ENCODE peak calls at places on chromosomes 12 and 14, in ten cellular contexts. J, H, V, I, W, P, X, G, O and Y are unnamed samples.

GRCh38 chr12:69115955-69116354 is 123.4 kb upstream of the CPSF6 start:
- DNase-seq in J (no peak), H (no peak), V (no peak), I (no peak), W (no peak), P (no peak), X (no peak), G (no peak), O (no peak), Y (no peak)

GRCh38 chr14:104789752-104790743 is 5.5 kb downstream of the AKT1 start:
- DNase-seq in J (no peak), H (no peak), V (no peak), I (no peak), W (no peak), P (no peak), X (no peak), G (no peak), O (no peak), Y (no peak)

GRCh38 chr14:65032319-65032718 is 45.6 kb downstream of the FNTB start:
- DNase-seq in J (no peak), H (no peak), V (no peak), I (no peak), W (no peak), P (no peak), X (no peak), G (no peak), O (no peak), Y (no peak)

GRCh38 chr14:99081156-99081765 is 190.7 kb downstream of the BCL11B start:
- DNase-seq in J (no peak), H (no peak), V (no peak), I (no peak), W (no peak), P (no peak), X (no peak), G (no peak), O (no peak), Y (no peak)

GRCh38 chr12:7395950-7396349 is 48.0 kb downstream of the CD163L1 start:
- DNase-seq in J (no peak), H (no peak), V (no peak), I (no peak), W (no peak), P (no peak), X (no peak), G (no peak), O (peak), Y (no peak)

GRCh38 chr12:28313631-28314030 is 123.4 kb downstream of the CCDC91 start:
- DNase-seq in J (peak), H (peak), V (no peak), I (no peak), W (no peak), P (no peak), X (no peak), G (peak), O (peak), Y (no peak)

GRCh38 chr12:48681416-48681737 is 661 bp downstream of the KANSL2 start:
- DNase-seq in J (no peak), H (no peak), V (no peak), I (no peak), W (no peak), P (no peak), X (no peak), G (no peak), O (no peak), Y (peak)

GRCh38 chr14:89455412-89455811 is 38.4 kb upstream of the FOXN3 start:
- DNase-seq in J (no peak), H (no peak), V (no peak), I (no peak), W (no peak), P (no peak), X (no peak), G (no peak), O (no peak), Y (no peak)

GRCh38 chr12:114920828-114921579 is 237.0 kb upstream of the TBX3 start:
- DNase-seq in J (no peak), H (peak), V (no peak), I (no peak), W (no peak), P (no peak), X (no peak), G (no peak), O (no peak), Y (no peak)

GRCh38 chr12:27277846-27278260 is 33.8 kb downstream of the STK38L start:
- DNase-seq in J (peak), H (peak), V (no peak), I (no peak), W (peak), P (no peak), X (no peak), G (no peak), O (peak), Y (no peak)

GRCh38 chr12:104846056-104846762 is 111.9 kb downstream of the SLC41A2 start:
- DNase-seq in J (no peak), H (peak), V (no peak), I (no peak), W (no peak), P (no peak), X (no peak), G (no peak), O (peak), Y (no peak)

GRCh38 chr12:41302979-41303403 is 114.9 kb downstream of the PDZRN4 start:
- DNase-seq in J (no peak), H (no peak), V (no peak), I (no peak), W (no peak), P (no peak), X (no peak), G (no peak), O (no peak), Y (no peak)

GRCh38 chr12:32776258-32776657 is 20.6 kb upstream of the YARS2 start:
- DNase-seq in J (no peak), H (no peak), V (no peak), I (no peak), W (no peak), P (no peak), X (no peak), G (no peak), O (no peak), Y (no peak)

GRCh38 chr12:88876867-88877266 is 296.6 kb upstream of the KITLG start:
- DNase-seq in J (no peak), H (peak), V (no peak), I (no peak), W (no peak), P (no peak), X (no peak), G (no peak), O (peak), Y (no peak)

GRCh38 chr14:55117816-55118441 is 11.1 kb upstream of the LGALS3 start:
- DNase-seq in J (no peak), H (peak), V (no peak), I (no peak), W (no peak), P (peak), X (no peak), G (no peak), O (no peak), Y (no peak)

GRCh38 chr14:77183896-77184295 is 2.3 kb downstream of the TMEM63C start:
- DNase-seq in J (no peak), H (no peak), V (no peak), I (no peak), W (no peak), P (no peak), X (no peak), G (no peak), O (no peak), Y (no peak)

GRCh38 chr12:106429636-106430035 is 72.1 kb downstream of the POLR3B start:
- DNase-seq in J (no peak), H (no peak), V (no peak), I (no peak), W (no peak), P (no peak), X (no peak), G (no peak), O (no peak), Y (no peak)

GRCh38 chr12:2267624-2268477 is 215.1 kb downstream of the CACNA1C start:
- DNase-seq in J (no peak), H (peak), V (no peak), I (no peak), W (no peak), P (no peak), X (no peak), G (no peak), O (no peak), Y (no peak)

GRCh38 chr12:78293039-78293686 is 462.5 kb downstream of the NAV3 start:
- DNase-seq in J (no peak), H (peak), V (no peak), I (no peak), W (no peak), P (no peak), X (no peak), G (no peak), O (peak), Y (no peak)

GRCh38 chr14:67493092-67493717 is 4.7 kb upstream of the TMEM229B start:
- DNase-seq in J (no peak), H (no peak), V (no peak), I (no peak), W (peak), P (no peak), X (no peak), G (no peak), O (no peak), Y (no peak)

GRCh38 chr12:104006929-104007328 is 41.3 kb downstream of the TDG start:
- DNase-seq in J (no peak), H (peak), V (no peak), I (no peak), W (no peak), P (no peak), X (no peak), G (no peak), O (peak), Y (no peak)

GRCh38 chr12:53128780-53129747 is 25.8 kb downstream of the SOAT2 start:
- DNase-seq in J (no peak), H (no peak), V (no peak), I (no peak), W (no peak), P (peak), X (no peak), G (no peak), O (no peak), Y (no peak)

GRCh38 chr12:57004651-57005050 is 1.7 kb downstream of the ZBTB39 start:
- DNase-seq in J (no peak), H (no peak), V (no peak), I (no peak), W (no peak), P (no peak), X (no peak), G (no peak), O (no peak), Y (no peak)

GRCh38 chr12:3199551-3200031 is 122.4 kb downstream of the TSPAN9 start:
- DNase-seq in J (no peak), H (peak), V (no peak), I (no peak), W (no peak), P (no peak), X (no peak), G (no peak), O (no peak), Y (no peak)

GRCh38 chr12:99079811-99080210 is 434.7 kb downstream of the APAF1 start:
- DNase-seq in J (no peak), H (no peak), V (no peak), I (no peak), W (no peak), P (no peak), X (no peak), G (no peak), O (no peak), Y (no peak)

GRCh38 chr12:70535896-70536374 is 101.3 kb downstream of the PTPRB start:
- DNase-seq in J (peak), H (no peak), V (no peak), I (no peak), W (no peak), P (no peak), X (no peak), G (no peak), O (no peak), Y (no peak)

GRCh38 chr14:96055065-96055752 is 16.0 kb downstream of the C14orf132 start:
- DNase-seq in J (no peak), H (no peak), V (no peak), I (no peak), W (no peak), P (no peak), X (no peak), G (no peak), O (no peak), Y (peak)

GRCh38 chr12:109641422-109641821 is 67.8 kb downstream of the MVK start:
- DNase-seq in J (no peak), H (no peak), V (no peak), I (no peak), W (no peak), P (no peak), X (no peak), G (no peak), O (no peak), Y (no peak)

GRCh38 chr14:73976150-73976549 is 26.0 kb downstream of the COQ6 start:
- DNase-seq in J (no peak), H (no peak), V (no peak), I (no peak), W (no peak), P (no peak), X (no peak), G (no peak), O (no peak), Y (no peak)